ENCODE peak calls at places on chromosomes 6 and 20, in four cellular contexts. J is H1, V is GM12878, O is HepG2. A is an unnamed sample.

GRCh38 chr20:25491446-25492038 is 84.1 kb downstream of the GINS1 start:
- DNase-seq in J (no peak), V (no peak), O (no peak), A (no peak)

GRCh38 chr6:1580109-1580508 is 29.6 kb upstream of the FOXC1 start:
- DNase-seq in V (no peak), O (no peak), J (no peak), A (no peak)

GRCh38 chr6:148502083-148502772 is 159.6 kb downstream of the SASH1 start:
- DNase-seq in V (no peak), J (no peak), O (no peak), A (no peak)

GRCh38 chr20:44437497-44437896 is 38.2 kb upstream of the TTPAL start:
- DNase-seq in J (no peak), O (no peak), V (no peak), A (no peak)

GRCh38 chr6:5728726-5729434 is 277.8 kb downstream of the NRN1 start:
- DNase-seq in J (no peak), O (no peak), V (no peak), A (no peak)

GRCh38 chr20:22303523-22303922 is 280.8 kb downstream of the FOXA2 start:
- DNase-seq in O (peak; percentile 43), V (no peak), J (no peak), A (no peak)

GRCh38 chr6:36873612-36874011 is 991 bp downstream of the PPIL1 start:
- DNase-seq in V (no peak), O (peak; percentile 50), J (no peak), A (no peak)

GRCh38 chr6:82588020-82588419 is 224.4 kb downstream of the TPBG start:
- DNase-seq in J (no peak), V (no peak), O (no peak), A (no peak)

GRCh38 chr6:23656257-23656731 is 469.7 kb upstream of the NRSN1 start:
- DNase-seq in O (no peak), V (no peak), J (no peak), A (no peak)

GRCh38 chr6:104855507-104855906 is 4.2 kb downstream of the HACE1 start:
- DNase-seq in O (no peak), J (no peak), V (no peak), A (no peak)

GRCh38 chr6:147802400-147802799 is 293.9 kb downstream of the SAMD5 start:
- DNase-seq in V (no peak), O (no peak), J (no peak), A (no peak)

GRCh38 chr6:11950109-11950508 is 62.0 kb upstream of the HIVEP1 start:
- DNase-seq in V (no peak), J (no peak), O (no peak), A (no peak)

GRCh38 chr6:169719117-169719516 is 5.2 kb downstream of the PHF10 start:
- DNase-seq in O (no peak), V (no peak), J (no peak), A (no peak)

GRCh38 chr20:10469599-10469998 is 34.5 kb downstream of the SLX4IP start:
- DNase-seq in J (peak; percentile 23), O (peak; percentile 77), V (no peak), A (peak; percentile 57)

GRCh38 chr6:160791981-160792418 is 90.0 kb downstream of the PLG start:
- DNase-seq in J (no peak), V (no peak), O (no peak), A (no peak)

GRCh38 chr6:12403201-12403826 is 113.2 kb downstream of the EDN1 start:
- DNase-seq in J (peak; percentile 3), O (no peak), V (no peak), A (no peak)

GRCh38 chr6:22250486-22250885 is 46.4 kb downstream of the PRL start:
- DNase-seq in O (no peak), J (peak; percentile 19), V (no peak), A (peak; percentile 46)

GRCh38 chr6:164005312-164005711 is 590.8 kb downstream of the QKI start:
- DNase-seq in V (no peak), O (no peak), J (no peak), A (no peak)

GRCh38 chr6:19472850-19473249 is 364.3 kb upstream of the ID4 start:
- DNase-seq in J (no peak), V (no peak), O (no peak), A (peak; percentile 6)

GRCh38 chr6:121237859-121238258 is 96.4 kb downstream of the TBC1D32 start:
- DNase-seq in O (no peak), J (no peak), V (no peak), A (no peak)

GRCh38 chr20:51732454-51732791 is 35.8 kb downstream of the ATP9A start:
- DNase-seq in J (no peak), O (no peak), V (no peak), A (no peak)

GRCh38 chr6:158762787-158763439 is 56.3 kb downstream of the EZR start:
- DNase-seq in J (no peak), O (no peak), V (no peak), A (no peak)

GRCh38 chr20:13922241-13922640 is 68.2 kb downstream of the SEL1L2 start:
- DNase-seq in O (no peak), V (no peak), J (no peak), A (no peak)

GRCh38 chr6:160036790-160037206 is 67.9 kb downstream of the IGF2R start:
- DNase-seq in O (no peak), J (no peak), V (no peak), A (no peak)

GRCh38 chr6:112216699-112217551 is 37.4 kb downstream of the LAMA4 start:
- DNase-seq in J (no peak), V (no peak), O (no peak), A (no peak)

GRCh38 chr6:10947966-10948365 is 61.1 kb downstream of the SYCP2L start:
- DNase-seq in J (no peak), O (no peak), V (no peak), A (no peak)

GRCh38 chr6:56491606-56492328 is 150.9 kb downstream of the DST start:
- DNase-seq in V (no peak), O (no peak), J (no peak), A (no peak)

GRCh38 chr6:88360203-88360797 is 194.2 kb upstream of the CNR1 start:
- DNase-seq in O (peak; percentile 1), J (no peak), V (no peak), A (no peak)

GRCh38 chr20:49132995-49133451 is 55.1 kb downstream of the STAU1 start:
- DNase-seq in J (no peak), O (peak; percentile 83), V (peak; percentile 28), A (peak; percentile 47)

GRCh38 chr6:63788569-63788968 is 153.0 kb downstream of the PHF3 start:
- DNase-seq in J (no peak), O (no peak), V (no peak), A (no peak)

GRCh38 chr6:10603265-10603664 is 82.1 kb downstream of the GCNT2 start:
- DNase-seq in V (no peak), O (no peak), J (no peak), A (no peak)

GRCh38 chr6:15063253-15063853 is 182.5 kb upstream of the JARID2 start:
- DNase-seq in O (peak; percentile 31), J (no peak), V (no peak), A (no peak)

GRCh38 chr20:64082126-64082638 is 2.0 kb downstream of the LKAAEAR1 start:
- DNase-seq in O (peak; percentile 55), V (no peak), J (no peak), A (no peak)
- H3K9ac ChIP-seq in O (no peak overlapping the region), V (no peak overlapping the region), J (no peak overlapping the region), A (peak overlapping the region; percentile 17)

GRCh38 chr20:3674995-3675900 is 6.6 kb downstream of the ADAM33 start:
- DNase-seq in O (no peak), V (no peak), J (no peak), A (no peak)

GRCh38 chr20:3678893-3679720 is 2.7 kb downstream of the ADAM33 start:
- DNase-seq in J (no peak), V (no peak), O (no peak), A (no peak)

GRCh38 chr20:3679749-3680700 is 1.8 kb downstream of the ADAM33 start:
- DNase-seq in O (no peak), J (no peak), V (no peak), A (no peak)

GRCh38 chr20:3678198-3678597 is 3.6 kb downstream of the ADAM33 start:
- DNase-seq in V (no peak), O (no peak), J (no peak), A (no peak)

DNA sequence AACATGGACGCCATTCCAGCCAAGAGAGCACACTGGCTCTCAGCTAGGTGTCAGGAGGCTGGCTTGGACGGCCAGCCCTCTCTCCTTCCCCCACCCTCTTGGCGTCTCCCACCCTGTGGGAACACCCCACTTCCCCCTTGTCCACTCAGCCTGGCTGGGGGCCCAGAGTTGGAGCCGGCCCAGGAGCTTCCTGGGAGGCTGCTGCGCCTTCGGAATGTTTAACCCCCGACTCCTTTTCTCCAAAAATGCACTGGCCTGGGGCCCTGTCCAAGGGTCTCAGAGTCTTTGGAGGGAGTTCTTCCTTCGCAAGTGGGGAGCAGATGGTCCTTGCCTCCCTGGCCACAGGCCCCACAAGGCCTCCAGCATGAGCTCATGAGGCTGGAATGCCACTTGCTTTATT is 4.1 kb downstream of the ADAM33 start:
- DNase-seq in V (no peak), O (no peak), J (no peak), A (no peak)
- TF ChIP-seq SUZ12 in V (no peak), O (no peak), J (no peak), A (no peak)

GRCh38 chr6:26657268-26657667 is 2.3 kb downstream of the ZNF322 start:
- DNase-seq in J (no peak), O (no peak), V (no peak), A (no peak)
- H3K36me3 ChIP-seq in J (peaks cover 18% of the 10 kb centered on the region), O (peaks cover 16% of the 10 kb centered on the region), V (no peaks in the 10 kb centered on the region), A (peaks cover 38% of the 10 kb centered on the region)

GRCh38 chr6:168318579-168319278 is 848 bp downstream of the DACT2 start:
- DNase-seq in J (no peak), V (no peak), O (no peak), A (no peak)
- H3K9ac ChIP-seq in J (peak overlapping the region; percentile 36), V (no peak overlapping the region), O (no peak overlapping the region), A (peak overlapping the region; percentile 56)

GRCh38 chr6:143753678-143754077 is 75.9 kb downstream of the PHACTR2 start:
- DNase-seq in V (no peak), O (no peak), J (no peak), A (no peak)

GRCh38 chr6:143754204-143754603 is 76.4 kb downstream of the PHACTR2 start:
- DNase-seq in V (no peak), O (no peak), J (no peak), A (no peak)

GRCh38 chr6:143755301-143755744 is 77.6 kb downstream of the PHACTR2 start:
- DNase-seq in J (no peak), O (no peak), V (no peak), A (no peak)

GRCh38 chr6:143750945-143751344 is 73.2 kb downstream of the PHACTR2 start:
- DNase-seq in J (no peak), O (no peak), V (no peak), A (no peak)

DNA sequence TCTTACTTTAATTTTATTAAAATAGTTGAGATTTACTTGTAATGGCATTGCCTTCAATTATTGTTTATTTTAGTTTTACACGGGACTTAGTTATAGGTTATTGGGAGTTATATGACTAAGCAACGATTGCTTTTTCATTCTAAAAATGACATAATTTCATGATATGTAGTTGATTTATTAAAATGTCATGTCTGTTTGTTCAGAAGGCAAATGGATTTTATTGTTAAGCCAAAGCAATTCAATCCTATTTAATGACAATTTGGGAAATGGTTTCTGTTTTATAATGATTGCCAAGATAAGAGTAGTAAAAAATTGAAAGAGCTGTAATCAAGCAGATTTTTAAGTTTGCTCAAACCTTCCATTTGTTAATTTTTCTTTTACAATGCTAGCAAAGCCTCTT is 74.7 kb downstream of the PHACTR2 start:
- DNase-seq in J (no peak), V (no peak), O (no peak), A (no peak)
- TF ChIP-seq SUZ12 in J (no peak), V (no peak), O (no peak), A (no peak)